ENCODE peak calls at places on chromosomes 4 and X, in nine cellular contexts. J, A, I, G, T, Q, C, S and M are unnamed samples.

GRCh38 chr4:153916273-153916755 is 127.4 kb upstream of the SFRP2 start:
- DNase-seq in J (peak; percentile 7), A (no peak), I (no peak), G (no peak), T (no peak), Q (no peak), C (no peak), S (no peak), M (no peak)

GRCh38 chrX:20571611-20572010 is 304.9 kb upstream of the RPS6KA3 start:
- DNase-seq in J (no peak), A (no peak), I (no peak), G (no peak), T (peak; percentile 5), Q (peak; percentile 20), C (no peak), S (no peak), M (no peak)

GRCh38 chr4:46329118-46329976 is 60.6 kb downstream of the GABRA2 start:
- DNase-seq in J (peak; percentile 73), A (no peak), I (peak; percentile 42), G (peak; percentile 3), T (peak; percentile 35), Q (peak; percentile 61), C (no peak), S (no peak), M (no peak)

GRCh38 chrX:103716967-103717366 is 6.3 kb downstream of the TMEM31 start:
- DNase-seq in J (peak; percentile 78), A (no peak), I (no peak), G (no peak), T (no peak), Q (peak; percentile 98), C (peak; percentile 60), S (no peak), M (no peak)

GRCh38 chrX:145729635-145730034 is 88.0 kb upstream of the SLITRK2 start:
- DNase-seq in J (peak; percentile 81), A (no peak), I (no peak), G (no peak), T (no peak), Q (peak; percentile 76), C (peak; percentile 0), S (no peak), M (no peak)

GRCh38 chr4:15868065-15868464 is 70.5 kb downstream of the FGFBP1 start:
- DNase-seq in J (peak; percentile 40), A (no peak), I (peak; percentile 18), G (no peak), T (no peak), Q (no peak), C (no peak), S (peak; percentile 25), M (no peak)

GRCh38 chr4:52657317-52657629 is 1.8 kb downstream of the USP46 start:
- DNase-seq in J (no peak), A (peak; percentile 13), I (no peak), G (no peak), T (no peak), Q (no peak), C (no peak), S (no peak), M (no peak)

GRCh38 chr4:156725257-156725656 is 246.3 kb downstream of the PDGFC start:
- DNase-seq in J (no peak), A (peak; percentile 14), I (no peak), G (no peak), T (no peak), Q (no peak), C (no peak), S (peak; percentile 43), M (no peak)

GRCh38 chrX:105837227-105837626 is 14.9 kb downstream of the NRK start:
- DNase-seq in J (peak; percentile 80), A (peak; percentile 35), I (no peak), G (peak; percentile 26), T (no peak), Q (peak; percentile 95), C (no peak), S (peak; percentile 67), M (peak; percentile 79)

GRCh38 chr4:105473340-105474109 is at the start of gene PPA2:
- DNase-seq in J (peak; percentile 78), A (peak; percentile 85), I (peak; percentile 91), G (peak; percentile 68), T (peak; percentile 68), Q (peak; percentile 90), C (peak; percentile 71), S (peak; percentile 94), M (peak; percentile 93)

GRCh38 chr4:123235431-123235830 is 161.2 kb upstream of the SPRY1 start:
- DNase-seq in J (no peak), A (no peak), I (no peak), G (no peak), T (peak; percentile 18), Q (no peak), C (no peak), S (no peak), M (no peak)

GRCh38 chrX:40755291-40756249 is 20.2 kb upstream of the MED14 start:
- DNase-seq in J (no peak), A (peak; percentile 69), I (no peak), G (no peak), T (peak; percentile 23), Q (no peak), C (peak; percentile 78), S (peak; percentile 48), M (peak; percentile 51)

GRCh38 chrX:20438871-20439526 is 172.3 kb upstream of the RPS6KA3 start:
- DNase-seq in J (no peak), A (no peak), I (peak; percentile 11), G (no peak), T (no peak), Q (no peak), C (no peak), S (no peak), M (no peak)

GRCh38 chr4:3306465-3306864 is 13.6 kb downstream of the RGS12 start:
- DNase-seq in J (no peak), A (no peak), I (peak; percentile 1), G (no peak), T (no peak), Q (no peak), C (no peak), S (no peak), M (peak; percentile 35)

GRCh38 chr4:2367626-2368025 is 50.8 kb downstream of the ZFYVE28 start:
- DNase-seq in J (no peak), A (no peak), I (no peak), G (no peak), T (no peak), Q (no peak), C (no peak), S (no peak), M (peak; percentile 25)

GRCh38 chr4:117327491-117327890 is 242.1 kb upstream of the TRAM1L1 start:
- DNase-seq in J (no peak), A (no peak), I (no peak), G (no peak), T (no peak), Q (peak; percentile 11), C (no peak), S (no peak), M (no peak)

GRCh38 chr4:37389967-37390580 is 145.5 kb downstream of the NWD2 start:
- DNase-seq in J (peak; percentile 60), A (no peak), I (peak; percentile 28), G (peak; percentile 6), T (peak; percentile 21), Q (peak; percentile 57), C (no peak), S (no peak), M (no peak)

GRCh38 chr4:14650127-14650526 is 352.2 kb upstream of the CPEB2 start:
- DNase-seq in J (no peak), A (no peak), I (no peak), G (no peak), T (no peak), Q (peak; percentile 33), C (no peak), S (no peak), M (no peak)

GRCh38 chr4:1971456-1972200 is 37.1 kb downstream of the NELFA start:
- DNase-seq in J (no peak), A (no peak), I (no peak), G (no peak), T (no peak), Q (no peak), C (no peak), S (no peak), M (peak; percentile 53)

GRCh38 chr4:10168151-10168550 is 51.6 kb upstream of the WDR1 start:
- DNase-seq in J (no peak), A (no peak), I (no peak), G (no peak), T (no peak), Q (no peak), C (no peak), S (no peak), M (no peak)

GRCh38 chr4:137524642-137525384 is 7.5 kb downstream of the PCDH18 start:
- DNase-seq in J (no peak), A (no peak), I (no peak), G (no peak), T (no peak), Q (peak; percentile 63), C (no peak), S (no peak), M (no peak)

GRCh38 chrX:136055651-136056221 is 70.5 kb downstream of the SLC9A6 start:
- DNase-seq in J (peak; percentile 38), A (peak; percentile 15), I (no peak), G (no peak), T (no peak), Q (peak; percentile 94), C (no peak), S (peak; percentile 23), M (peak; percentile 68)

GRCh38 chr4:128604840-128605239 is 204.7 kb upstream of the JADE1 start:
- DNase-seq in J (peak; percentile 21), A (no peak), I (no peak), G (no peak), T (no peak), Q (no peak), C (no peak), S (no peak), M (no peak)

GRCh38 chr4:47287735-47288134 is 175.8 kb downstream of the COMMD8 start:
- DNase-seq in J (peak; percentile 81), A (no peak), I (no peak), G (peak; percentile 5), T (peak; percentile 6), Q (peak; percentile 77), C (no peak), S (no peak), M (no peak)

GRCh38 chr4:127219247-127219646 is 413.5 kb upstream of the INTU start:
- DNase-seq in J (no peak), A (no peak), I (no peak), G (no peak), T (no peak), Q (no peak), C (no peak), S (no peak), M (no peak)

GRCh38 chrX:37926700-37927099 is 79.3 kb upstream of the DYNLT3 start:
- DNase-seq in J (no peak), A (no peak), I (no peak), G (peak; percentile 46), T (peak; percentile 15), Q (peak; percentile 57), C (no peak), S (no peak), M (no peak)

GRCh38 chrX:71106427-71106826 is at the start of gene CXorf65:
- DNase-seq in J (no peak), A (no peak), I (no peak), G (no peak), T (no peak), Q (no peak), C (no peak), S (no peak), M (no peak)

GRCh38 chrX:75084757-75085156 is 71.3 kb downstream of the ABCB7 start:
- DNase-seq in J (no peak), A (no peak), I (no peak), G (no peak), T (no peak), Q (no peak), C (no peak), S (no peak), M (no peak)